ENCODE peak calls at places on chromosomes 4 and X, in four cellular contexts. W is OCI-LY7; L is mesenchymal stem cell; B is stimulated activated CD8-positive, alpha-beta memory T cell treated with anti-CD3 and anti-CD28 coated beads, Interleukin-4, amount 100 ng/mL, for 4 hours. Y is an unnamed sample.
A peak's percentile ranks its signal among the peaks of the same experiment; 100 is the strongest.

GRCh38 chr4:68272860-68273259 is 27.4 kb upstream of the TMPRSS11B start:
- DNase-seq in W (no peak), L (no peak), B (no peak), Y (no peak)

GRCh38 chr4:53914313-53915016 is 149.9 kb downstream of the CHIC2 start:
- DNase-seq in W (no peak), L (peak; percentile 97), B (no peak), Y (no peak)

GRCh38 chrX:24563291-24564010 is 83.7 kb downstream of the PCYT1B start:
- DNase-seq in W (no peak), L (no peak), B (no peak), Y (no peak)

GRCh38 chrX:71095971-71096701 is 485 bp downstream of the FOXO4 start:
- DNase-seq in W (no peak), L (no peak), B (no peak), Y (no peak)

GRCh38 chr4:153804742-153805141 is 15.9 kb upstream of the SFRP2 start:
- DNase-seq in W (no peak), L (peak; percentile 63), B (no peak), Y (no peak)

GRCh38 chr4:16659120-16659519 is 239.3 kb downstream of the LDB2 start:
- DNase-seq in W (no peak), L (no peak), B (no peak), Y (no peak)

GRCh38 chr4:15339732-15340131 is 88.1 kb upstream of the C1QTNF7 start:
- DNase-seq in W (no peak), L (peak; percentile 56), B (no peak), Y (no peak)

GRCh38 chr4:40194602-40195161 is 2.1 kb upstream of the RHOH start:
- DNase-seq in W (peak; percentile 72), L (peak; percentile 68), B (no peak), Y (peak; percentile 63)

GRCh38 chr4:71209161-71209560 is 129.7 kb upstream of the SLC4A4 start:
- DNase-seq in W (no peak), L (peak; percentile 65), B (no peak), Y (no peak)

GRCh38 chrX:25278341-25278740 is 262.6 kb upstream of the ARX start:
- DNase-seq in W (no peak), L (no peak), B (no peak), Y (no peak)

GRCh38 chr4:7652451-7652871 is 217.7 kb upstream of the PSAPL1 start:
- DNase-seq in W (no peak), L (peak; percentile 51), B (no peak), Y (no peak)

GRCh38 chr4:100982345-100982744 is 365.0 kb downstream of the PPP3CA start:
- DNase-seq in W (no peak), L (peak; percentile 31), B (no peak), Y (no peak)

GRCh38 chrX:154431321-154431720 is 2.8 kb downstream of the ATP6AP1 start:
- DNase-seq in W (no peak), L (no peak), B (no peak), Y (no peak)

GRCh38 chr4:25001499-25001898 is 29.2 kb downstream of the LGI2 start:
- DNase-seq in W (no peak), L (no peak), B (no peak), Y (no peak)

GRCh38 chr4:164442167-164442566 is 311.8 kb upstream of the SMIM31 start:
- DNase-seq in W (no peak), L (peak; percentile 17), B (no peak), Y (no peak)

GRCh38 chr4:43843501-43843900 is 605.1 kb downstream of the KCTD8 start:
- DNase-seq in W (no peak), L (no peak), B (no peak), Y (no peak)

GRCh38 chr4:92520563-92520962 is 216.8 kb downstream of the GRID2 start:
- DNase-seq in W (no peak), L (no peak), B (no peak), Y (no peak)

GRCh38 chrX:40719218-40719617 is 16.1 kb downstream of the MED14 start:
- DNase-seq in W (no peak), L (peak; percentile 36), B (no peak), Y (no peak)

GRCh38 chr4:32189130-32189529 is 1469.0 kb downstream of the PCDH7 start:
- DNase-seq in W (no peak), L (no peak), B (no peak), Y (no peak)

GRCh38 chr4:80307774-80308465 is 27.6 kb upstream of the CFAP299 start:
- DNase-seq in W (no peak), L (peak; percentile 56), B (no peak), Y (no peak)

GRCh38 chr4:71550220-71551190 is 211.7 kb downstream of the SLC4A4 start:
- DNase-seq in W (no peak), L (peak; percentile 46), B (no peak), Y (no peak)

GRCh38 chrX:10507876-10508275 is 112.5 kb downstream of the MID1 start:
- DNase-seq in W (no peak), L (no peak), B (no peak), Y (no peak)

Y was measured in RPMI8226.